ENCODE peak calls at places on chromosomes 12 and 14, in eight cellular contexts. Z is psoas muscle, U is AG08395, L is kidney epithelial cell, I is cardiac fibroblast, R is HTR-8/SVneo, P is GM20000, A is mucosa of gallbladder. V is an unnamed sample.

GRCh38 chr14:61973981-61974380 is 211.8 kb downstream of the SNAPC1 start:
- DNase-seq in Z (no peak), U (no peak), L (no peak), R (peak), I (peak), A (no peak), P (no peak), V (no peak)

GRCh38 chr14:100555436-100556067 is 31.7 kb downstream of the BEGAIN start:
- DNase-seq in P (no peak), L (no peak), Z (no peak), I (no peak), R (no peak), A (no peak), U (no peak), V (no peak)

GRCh38 chr12:65825573-65826512 is 1.6 kb downstream of the HMGA2 start:
- DNase-seq in Z (peak), P (peak), A (no peak), I (peak), U (peak), R (peak), L (no peak), V (peak)

GRCh38 chr12:56086096-56086495 is 6.1 kb downstream of the ERBB3 start:
- DNase-seq in R (no peak), A (peak), P (no peak), Z (no peak), I (no peak), U (no peak), L (no peak), V (no peak)

GRCh38 chr14:70888681-70889175 is 18.5 kb upstream of the PCNX1 start:
- DNase-seq in I (peak), R (peak), L (no peak), P (no peak), Z (no peak), U (peak), A (no peak), V (no peak)

GRCh38 chr12:7162691-7163114 is 26.8 kb upstream of the PEX5 start:
- DNase-seq in Z (no peak), I (peak), A (peak), P (no peak), U (no peak), R (peak), L (no peak), V (no peak)

GRCh38 chr12:65325183-65325582 is 46.7 kb downstream of the MSRB3 start:
- DNase-seq in R (no peak), P (no peak), Z (no peak), I (no peak), U (no peak), L (no peak), A (no peak), V (no peak)

GRCh38 chr14:101791919-101792572 is 30.5 kb downstream of the PPP2R5C start:
- DNase-seq in P (no peak), Z (no peak), I (peak), U (peak), R (peak), A (no peak), L (no peak), V (peak)

GRCh38 chr12:122961551-122962329 is 4.5 kb downstream of the ABCB9 start:
- DNase-seq in Z (no peak), A (no peak), P (no peak), L (no peak), R (no peak), U (no peak), I (peak), V (no peak)

GRCh38 chr12:3715999-3716398 is 36.9 kb downstream of the CRACR2A start:
- DNase-seq in Z (no peak), A (no peak), L (no peak), U (no peak), I (no peak), P (no peak), R (no peak), V (no peak)

GRCh38 chr14:68703093-68703492 is 89.8 kb downstream of the ZFP36L1 start:
- DNase-seq in U (peak), Z (peak), I (peak), L (peak), P (no peak), R (peak), A (no peak), V (no peak)

GRCh38 chr12:130644566-130644965 is 71.5 kb downstream of the RIMBP2 start:
- DNase-seq in I (no peak), U (no peak), A (no peak), Z (no peak), P (no peak), L (no peak), R (no peak), V (no peak)

GRCh38 chr12:94458882-94459772 is 540 bp downstream of the CEP83 start:
- DNase-seq in Z (no peak), L (no peak), R (peak), A (no peak), I (peak), P (peak), U (no peak), V (peak)

GRCh38 chr14:68950111-68950510 is 29.0 kb downstream of the ACTN1 start:
- DNase-seq in P (no peak), L (no peak), Z (no peak), I (peak), R (no peak), U (no peak), A (no peak), V (no peak)